ENCODE peak calls at places on chromosomes 12 and 14, in ten cellular contexts. Q is left lung; I is DMS53; E is hypothalamus; B is stimulated activated CD4-positive, alpha-beta T cell treated with anti-CD3 and anti-CD28 coated beads, Interleukin-15, amount 100 ng/mL, for 24 hours; Y is fibroblast of the aortic adventitia; O is H4; R is myocyte; H is GM13977; T is EH. M is an unnamed sample.

GRCh38 chr14:68244272-68244975 is 424.8 kb downstream of the RAD51B start:
- DNase-seq in Q (no peak), I (no peak), E (no peak), B (no peak), Y (peak), O (no peak), R (peak), H (no peak), T (no peak), M (no peak)

GRCh38 chr12:98754095-98754494 is 109.0 kb downstream of the APAF1 start:
- DNase-seq in Q (no peak), I (peak), E (no peak), B (peak), Y (peak), O (peak), R (peak), H (peak), T (peak), M (peak)

GRCh38 chr14:93977790-93978581 is 1.6 kb upstream of the ASB2 start:
- DNase-seq in Q (no peak), I (no peak), E (no peak), B (peak), Y (no peak), O (no peak), R (peak), H (peak), T (no peak), M (peak)

GRCh38 chr12:47383942-47384341 is 304.2 kb upstream of the AMIGO2 start:
- DNase-seq in Q (no peak), I (peak), E (no peak), B (no peak), Y (peak), O (no peak), R (peak), H (no peak), T (peak), M (peak)

GRCh38 chr12:62800707-62801400 is 134.1 kb downstream of the PPM1H start:
- DNase-seq in Q (no peak), I (no peak), E (no peak), B (no peak), Y (no peak), O (no peak), R (no peak), H (no peak), T (no peak), M (no peak)

GRCh38 chr12:131991816-131992430 is 42.2 kb downstream of the EP400 start:
- DNase-seq in Q (no peak), I (no peak), E (no peak), B (no peak), Y (no peak), O (no peak), R (peak), H (no peak), T (peak), M (peak)

GRCh38 chr14:57875296-57875695 is 9.4 kb upstream of the SLC35F4 start:
- DNase-seq in Q (no peak), I (no peak), E (no peak), B (no peak), Y (no peak), O (no peak), R (no peak), H (no peak), T (no peak), M (no peak)

GRCh38 chr14:62269204-62269603 is 507.0 kb downstream of the SNAPC1 start:
- DNase-seq in Q (no peak), I (no peak), E (no peak), B (peak), Y (no peak), O (peak), R (no peak), H (no peak), T (no peak), M (peak)

GRCh38 chr14:36584167-36584811 is 1.9 kb upstream of the NKX2-8 start:
- DNase-seq in Q (no peak), I (no peak), E (no peak), B (no peak), Y (no peak), O (no peak), R (no peak), H (no peak), T (no peak), M (no peak)

GRCh38 chr12:5170894-5171293 is 127.2 kb downstream of the KCNA5 start:
- DNase-seq in Q (no peak), I (no peak), E (no peak), B (no peak), Y (no peak), O (no peak), R (peak), H (no peak), T (peak), M (no peak)

GRCh38 chr12:107119091-107119490 is 25.7 kb upstream of the CRY1 start:
- DNase-seq in Q (no peak), I (no peak), E (no peak), B (no peak), Y (no peak), O (no peak), R (no peak), H (no peak), T (no peak), M (no peak)

GRCh38 chr12:33450480-33450879 is 10.9 kb upstream of the SYT10 start:
- DNase-seq in Q (no peak), I (no peak), E (no peak), B (no peak), Y (no peak), O (no peak), R (no peak), H (no peak), T (no peak), M (no peak)

GRCh38 chr14:100317897-100318808 is 5.0 kb upstream of the SLC25A47 start:
- DNase-seq in Q (peak), I (peak), E (peak), B (peak), Y (peak), O (no peak), R (no peak), H (peak), T (peak), M (peak)

GRCh38 chr14:52545584-52546317 is 6.6 kb downstream of the TXNDC16 start:
- DNase-seq in Q (no peak), I (no peak), E (no peak), B (no peak), Y (no peak), O (no peak), R (no peak), H (no peak), T (no peak), M (no peak)

GRCh38 chr12:42336286-42336685 is 10.3 kb downstream of the PPHLN1 start:
- DNase-seq in Q (no peak), I (no peak), E (no peak), B (no peak), Y (no peak), O (no peak), R (no peak), H (no peak), T (no peak), M (no peak)

GRCh38 chr12:25926536-25926935 is 31.9 kb upstream of the RASSF8 start:
- DNase-seq in Q (no peak), I (no peak), E (no peak), B (no peak), Y (no peak), O (no peak), R (no peak), H (no peak), T (peak), M (no peak)

M was measured in astrocyte.